ENCODE peak calls at places on chromosomes 7 and 10, in nine cellular contexts. J is neuronal stem cell, U is substantia nigra, F is H54, V is neural progenitor cell, Y is tibial artery, E is fibroblast of lung, D is T-cell, C is kidney. O is an unnamed sample.

GRCh38 chr10:87054373-87055295 is 34.5 kb downstream of the FAM25A start:
- DNase-seq in J (peak), U (no peak), F (peak), V (peak), Y (no peak), E (peak), D (no peak), C (no peak), O (no peak)

GRCh38 chr7:83796760-83797159 is 147.8 kb upstream of the SEMA3E start:
- DNase-seq in J (no peak), U (no peak), F (no peak), V (no peak), Y (no peak), E (no peak), D (no peak), C (no peak), O (no peak)

GRCh38 chr10:47404446-47404845 is 20.4 kb upstream of the ZNF488 start:
- DNase-seq in J (no peak), U (no peak), F (no peak), V (no peak), Y (no peak), E (no peak), D (no peak), C (peak), O (peak)

GRCh38 chr7:127154958-127155357 is 97.8 kb downstream of the GRM8 start:
- DNase-seq in J (no peak), U (no peak), F (no peak), V (no peak), Y (no peak), E (no peak), D (no peak), C (no peak), O (no peak)

GRCh38 chr7:142714375-142714774 is 34.9 kb upstream of the PRSS1 start:
- DNase-seq in J (no peak), U (no peak), F (no peak), V (no peak), Y (no peak), E (no peak), D (peak), C (no peak), O (no peak)

GRCh38 chr10:86402283-86402931 is 35.8 kb upstream of the GRID1 start:
- DNase-seq in J (no peak), U (no peak), F (no peak), V (peak), Y (no peak), E (no peak), D (no peak), C (no peak), O (no peak)

GRCh38 chr7:130278892-130279690 is 12.4 kb downstream of the CPA2 start:
- DNase-seq in J (no peak), U (no peak), F (no peak), V (no peak), Y (no peak), E (peak), D (no peak), C (no peak), O (no peak)

GRCh38 chr10:81870472-81870871 is 4.5 kb upstream of the NRG3 start:
- DNase-seq in J (no peak), U (no peak), F (no peak), V (no peak), Y (no peak), E (no peak), D (no peak), C (no peak), O (no peak)

GRCh38 chr10:119700321-119700954 is 25.4 kb upstream of the INPP5F start:
- DNase-seq in J (no peak), U (no peak), F (no peak), V (no peak), Y (no peak), E (no peak), D (no peak), C (no peak), O (no peak)

GRCh38 chr7:56375173-56375572 is 259.0 kb upstream of the NUPR2 start:
- DNase-seq in J (no peak), U (no peak), F (no peak), V (no peak), Y (no peak), E (no peak), D (no peak), C (no peak), O (no peak)